ENCODE peak calls at places on chromosomes 3 and 15, in eight cellular contexts. C, M, X, N, D, B, W and H are unnamed samples.

GRCh38 chr15:40242216-40242599 is 3.3 kb downstream of the PAK6 start:
- DNase-seq in W (no peak), X (no peak), B (no peak), M (no peak), C (no peak), D (no peak), N (peak; percentile 30), H (no peak)

GRCh38 chr3:37492977-37493471 is 318.6 kb upstream of the LRRFIP2 start:
- DNase-seq in C (no peak), B (peak; percentile 20), D (no peak), M (no peak), X (no peak), N (no peak), W (no peak), H (no peak)

GRCh38 chr3:57292159-57292894 is at the start of gene ASB14:
- DNase-seq in C (no peak), N (no peak), X (no peak), M (no peak), D (no peak), B (no peak), W (no peak), H (no peak)

GRCh38 chr3:29153811-29154210 is 127.1 kb upstream of the RBMS3 start:
- DNase-seq in M (no peak), W (no peak), N (no peak), D (no peak), X (no peak), B (no peak), C (no peak), H (no peak)

GRCh38 chr3:132342183-132342582 is 25.0 kb downstream of the ACP3 start:
- DNase-seq in D (no peak), M (no peak), X (no peak), W (no peak), B (peak; percentile 68), N (no peak), C (no peak), H (no peak)

GRCh38 chr3:47096955-47097354 is 67.0 kb downstream of the SETD2 start:
- DNase-seq in D (no peak), N (no peak), M (no peak), C (peak; percentile 77), W (no peak), B (peak; percentile 71), X (no peak), H (no peak)

GRCh38 chr15:58873267-58873666 is 60.2 kb downstream of the SLTM start:
- DNase-seq in X (no peak), D (no peak), C (peak; percentile 67), B (peak; percentile 79), W (no peak), M (no peak), N (no peak), H (no peak)

GRCh38 chr3:136753112-136753939 is 1.1 kb upstream of the STAG1 start:
- DNase-seq in M (no peak), X (no peak), B (no peak), D (no peak), N (no peak), W (no peak), C (no peak), H (no peak)

GRCh38 chr3:114376516-114376915 is 82.7 kb downstream of the TIGIT start:
- DNase-seq in W (no peak), D (no peak), N (no peak), B (no peak), C (no peak), M (no peak), X (no peak), H (no peak)

GRCh38 chr15:58179741-58180381 is 41.7 kb downstream of the AQP9 start:
- DNase-seq in W (no peak), M (no peak), X (no peak), D (no peak), C (peak; percentile 19), N (no peak), B (peak; percentile 75), H (no peak)

DNA sequence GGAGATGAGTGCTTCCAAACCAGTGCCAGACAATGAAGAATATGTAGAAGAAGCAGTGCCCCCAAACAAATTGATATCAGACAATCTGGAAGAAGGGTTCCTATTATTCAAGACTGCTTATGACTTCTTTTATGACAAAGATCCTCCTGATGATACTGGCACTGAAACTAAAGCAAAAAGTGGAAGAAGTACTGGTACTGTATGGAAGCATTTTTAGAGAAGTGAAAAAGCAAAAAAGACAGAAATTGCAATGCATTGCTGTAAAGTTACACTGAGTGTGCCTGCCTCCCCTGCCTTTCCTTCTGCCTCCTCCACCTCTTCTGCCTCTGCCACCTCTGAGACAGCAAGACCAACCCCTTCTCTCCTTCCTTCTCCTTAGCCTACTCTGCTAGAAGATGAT is 167.6 kb downstream of the PLCL2 start:
- DNase-seq in D (no peak), X (no peak), C (no peak), B (no peak), W (no peak), M (no peak), N (no peak), H (no peak)
- TF ChIP-seq CTCF in D (no peak), X (no peak), C (no peak), B (no peak), W (no peak), M (no peak), N (no peak), H (no peak)

DNA sequence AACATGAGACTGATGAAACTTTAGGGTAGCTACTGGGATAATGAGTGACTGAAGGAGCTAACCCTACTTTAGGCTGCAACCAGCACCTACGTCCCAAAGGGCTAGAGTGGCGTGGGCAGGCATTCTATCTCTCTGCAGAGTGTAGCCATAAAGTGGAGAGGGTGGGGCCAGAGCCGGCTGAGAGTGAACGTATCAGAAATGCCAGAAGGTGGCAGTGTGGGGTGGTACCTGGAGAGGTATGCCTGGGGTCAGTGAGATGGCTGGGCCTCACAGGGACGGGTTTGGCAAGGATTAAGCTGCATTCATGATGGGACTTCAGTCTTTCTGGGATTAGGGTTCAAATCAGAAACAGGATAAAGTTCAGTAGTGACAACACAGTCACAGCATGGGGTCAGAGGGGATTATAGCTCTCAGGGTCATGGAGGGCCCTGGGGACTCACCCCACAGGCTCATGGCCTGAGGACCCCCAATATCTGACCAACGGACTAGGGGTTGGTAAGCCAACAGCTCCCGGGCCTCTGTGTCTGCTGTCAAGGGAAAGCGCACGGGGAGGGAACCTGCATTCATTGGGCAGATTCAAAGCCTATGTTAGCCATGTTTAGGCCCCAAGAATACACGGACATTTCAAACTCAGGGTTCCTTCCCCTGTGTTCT is 86.5 kb upstream of the FOXB1 start:
- DNase-seq in W (peak; percentile 21), B (peak; percentile 61), N (peak; percentile 95), C (peak; percentile 10), X (peak; percentile 79), M (peak; percentile 47), D (peak; percentile 55), H (peak; percentile 56)
- TF ChIP-seq CTCF in W (no peak), B (peak; percentile 32), N (peak; percentile 90), C (peak; percentile 36), X (peak; percentile 60), M (peak; percentile 68), D (peak; percentile 37), H (peak; percentile 72)

GRCh38 chr3:51721062-51721745 is 14.3 kb downstream of the GRM2 start:
- DNase-seq in D (no peak), B (no peak), N (no peak), C (no peak), X (no peak), W (peak; percentile 13), M (no peak), H (no peak)

GRCh38 chr3:51720292-51721061 is 13.6 kb downstream of the GRM2 start:
- DNase-seq in N (peak; percentile 33), M (no peak), W (no peak), B (no peak), C (no peak), X (no peak), D (no peak), H (peak; percentile 6)

GRCh38 chr3:51717947-51718346 is 11.1 kb downstream of the GRM2 start:
- DNase-seq in N (peak; percentile 32), B (no peak), D (no peak), X (no peak), M (no peak), W (no peak), C (no peak), H (peak; percentile 26)

GRCh38 chr3:51718547-51719412 is 11.9 kb downstream of the GRM2 start:
- DNase-seq in M (peak; percentile 19), D (no peak), B (peak; percentile 64), C (peak; percentile 20), W (peak; percentile 35), X (peak; percentile 78), N (peak; percentile 96), H (peak; percentile 83)

DNA sequence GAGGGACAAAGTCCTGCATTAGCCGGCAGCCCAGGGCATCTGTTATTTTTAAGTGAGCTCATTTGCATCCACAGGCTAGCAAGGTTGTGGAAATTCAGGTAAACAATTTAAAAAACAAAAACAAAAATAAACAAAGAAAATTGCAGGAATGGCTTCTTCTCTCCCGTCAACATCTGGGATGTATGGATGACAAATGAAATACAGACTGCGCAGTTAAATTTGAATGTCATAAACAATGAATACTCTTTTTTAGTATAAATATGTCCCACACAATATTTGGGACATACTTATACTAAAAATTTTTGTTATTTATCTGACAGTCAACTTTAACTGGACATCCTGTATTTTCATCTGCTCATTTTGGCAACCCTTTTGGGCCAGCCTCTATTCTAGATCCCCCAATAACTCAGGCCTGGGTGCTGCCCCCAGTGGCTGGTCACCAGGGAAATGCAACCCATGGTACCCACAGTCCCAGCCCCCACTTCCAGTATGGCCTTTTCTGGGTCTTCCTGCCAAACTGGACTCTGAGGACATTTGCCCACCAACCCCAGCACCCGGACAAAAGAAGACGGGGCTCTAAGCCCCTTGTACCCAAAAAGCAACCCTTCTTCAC is 12.7 kb downstream of the GRM2 start:
- DNase-seq in M (no peak), C (no peak), W (no peak), D (no peak), B (no peak), X (no peak), N (peak; percentile 47), H (peak; percentile 24)
- TF ChIP-seq CTCF in M (peak; percentile 14), C (no peak), W (no peak), D (no peak), B (no peak), X (peak; percentile 37), N (peak; percentile 10), H (no peak)

GRCh38 chr3:93969997-93970396 is 3.7 kb downstream of the PROS1 start:
- DNase-seq in W (no peak), D (no peak), N (no peak), C (no peak), M (no peak), X (no peak), B (no peak), H (no peak)

GRCh38 chr3:93969443-93969842 is 4.3 kb downstream of the PROS1 start:
- DNase-seq in M (no peak), X (no peak), W (no peak), C (peak; percentile 39), N (no peak), B (peak; percentile 71), D (no peak), H (no peak)

GRCh38 chr3:93973160-93974126 is at the start of gene PROS1:
- DNase-seq in W (peak; percentile 68), M (peak; percentile 18), C (peak; percentile 68), B (peak; percentile 93), N (peak; percentile 91), X (peak; percentile 75), D (peak; percentile 66), H (peak; percentile 69)
- TF ChIP-seq CTCF in W (no peak), M (no peak), C (no peak), B (no peak), N (peak; percentile 24), X (no peak), D (no peak), H (no peak)

GRCh38 chr3:60323180-60323579 is 928.1 kb downstream of the FHIT start:
- DNase-seq in M (no peak), C (no peak), B (no peak), W (no peak), N (peak; percentile 52), X (no peak), D (no peak), H (no peak)
- TF ChIP-seq CTCF in M (no peak), C (no peak), B (no peak), W (no peak), N (peak; percentile 67), X (no peak), D (no peak), H (no peak)